ENCODE peak calls at places on chromosomes 1 and 21, in six cellular contexts. V, M, O, Y, Z and U are unnamed samples.

GRCh38 chr1:49541096-49541752 is 482.5 kb downstream of the AGBL4 start:
- DNase-seq in V (no peak), M (no peak), O (no peak), Y (no peak), Z (no peak), U (no peak)

GRCh38 chr1:52296345-52296744 is 69.7 kb downstream of the CC2D1B start:
- DNase-seq in V (no peak), M (no peak), O (no peak), Y (peak), Z (peak), U (peak)

GRCh38 chr21:35840197-35840799 is 220.0 kb downstream of the SETD4 start:
- DNase-seq in V (peak), M (no peak), O (no peak), Y (peak), Z (peak), U (peak)

GRCh38 chr1:240114222-240114621 is 22.5 kb downstream of the FMN2 start:
- DNase-seq in V (no peak), M (no peak), O (no peak), Y (no peak), Z (no peak), U (no peak)

GRCh38 chr1:39707506-39707905 is 16.3 kb upstream of the HPCAL4 start:
- DNase-seq in V (no peak), M (no peak), O (no peak), Y (no peak), Z (no peak), U (no peak)

GRCh38 chr21:17784604-17785402 is 34.4 kb downstream of the C21orf91 start:
- DNase-seq in V (no peak), M (no peak), O (no peak), Y (no peak), Z (no peak), U (no peak)

GRCh38 chr1:91054780-91055481 is 33.1 kb upstream of the ZNF644 start:
- DNase-seq in V (no peak), M (no peak), O (no peak), Y (no peak), Z (no peak), U (no peak)

GRCh38 chr1:100545855-100546254 is 7.9 kb downstream of the GPR88 start:
- DNase-seq in V (no peak), M (no peak), O (no peak), Y (no peak), Z (no peak), U (no peak)

GRCh38 chr1:180898441-180899219 is 14.1 kb upstream of the KIAA1614 start:
- DNase-seq in V (no peak), M (no peak), O (no peak), Y (peak), Z (peak), U (no peak)

GRCh38 chr1:24955161-24955560 is 25.1 kb upstream of the RUNX3 start:
- DNase-seq in V (no peak), M (no peak), O (no peak), Y (no peak), Z (peak), U (peak)

GRCh38 chr1:47330212-47330611 is 3.4 kb upstream of the CMPK1 start:
- DNase-seq in V (no peak), M (no peak), O (no peak), Y (no peak), Z (no peak), U (no peak)

GRCh38 chr1:9291914-9292360 is 757 bp upstream of the SPSB1 start:
- DNase-seq in V (peak), M (peak), O (no peak), Y (no peak), Z (peak), U (peak)

GRCh38 chr1:62178372-62178771 is 16.3 kb upstream of the L1TD1 start:
- DNase-seq in V (no peak), M (no peak), O (no peak), Y (peak), Z (no peak), U (no peak)

GRCh38 chr1:35049116-35049515 is 17.4 kb upstream of the ZMYM6 start:
- DNase-seq in V (no peak), M (no peak), O (no peak), Y (no peak), Z (no peak), U (peak)

GRCh38 chr1:222880586-222880985 is 65.7 kb downstream of the DISP1 start:
- DNase-seq in V (no peak), M (no peak), O (no peak), Y (no peak), Z (peak), U (peak)

GRCh38 chr21:33058468-33059318 is 11.2 kb upstream of the OLIG1 start:
- DNase-seq in V (peak), M (peak), O (no peak), Y (no peak), Z (no peak), U (no peak)

GRCh38 chr1:41662061-41662655 is 177.7 kb upstream of the EDN2 start:
- DNase-seq in V (peak), M (peak), O (no peak), Y (peak), Z (peak), U (peak)

GRCh38 chr1:240366636-240367035 is 245.3 kb downstream of the GREM2 start:
- DNase-seq in V (no peak), M (no peak), O (no peak), Y (no peak), Z (no peak), U (no peak)

GRCh38 chr1:156703741-156704140 is 1.6 kb downstream of the CRABP2 start:
- DNase-seq in V (no peak), M (no peak), O (no peak), Y (no peak), Z (no peak), U (no peak)

GRCh38 chr1:228079013-228079412 is 3.5 kb upstream of the ARF1 start:
- DNase-seq in V (no peak), M (no peak), O (no peak), Y (no peak), Z (no peak), U (no peak)

GRCh38 chr1:233328661-233329498 is 1.4 kb downstream of the MAP3K21 start:
- DNase-seq in V (peak), M (no peak), O (no peak), Y (peak), Z (no peak), U (no peak)

GRCh38 chr1:1875932-1876331 is 15.0 kb downstream of the GNB1 start:
- DNase-seq in V (no peak), M (no peak), O (no peak), Y (no peak), Z (no peak), U (no peak)

GRCh38 chr21:41561701-41562100 is 53.7 kb upstream of the TMPRSS2 start:
- DNase-seq in V (no peak), M (no peak), O (no peak), Y (no peak), Z (no peak), U (no peak)

GRCh38 chr1:165686121-165686970 is 12.0 kb downstream of the ALDH9A1 start:
- DNase-seq in V (no peak), M (no peak), O (no peak), Y (no peak), Z (no peak), U (no peak)
- TF ChIP-seq CTCF in V (no peak), M (peak), O (no peak), Y (peak), Z (no peak), U (no peak)

GRCh38 chr1:88791192-88791591 is 100.2 kb downstream of the GTF2B start:
- DNase-seq in V (no peak), M (no peak), O (no peak), Y (no peak), Z (peak), U (peak)
- H3K4me3 ChIP-seq in V (no peak), M (no peak), O (no peak), Y (no peak), Z (no peak), U (no peak)

GRCh38 chr1:50955116-50955515 is 5.0 kb downstream of the FAF1 start:
- DNase-seq in V (no peak), M (no peak), O (no peak), Y (no peak), Z (no peak), U (no peak)

GRCh38 chr1:50959303-50959912 is 659 bp downstream of the FAF1 start:
- DNase-seq in V (peak), M (no peak), O (no peak), Y (no peak), Z (peak), U (peak)

GRCh38 chr1:50964863-50965262 is 4.8 kb upstream of the FAF1 start:
- DNase-seq in V (no peak), M (no peak), O (no peak), Y (no peak), Z (no peak), U (no peak)

GRCh38 chr1:50959913-50960844 is at the start of gene FAF1:
- DNase-seq in V (peak), M (peak), O (peak), Y (peak), Z (peak), U (peak)
- TF ChIP-seq CTCF in V (peak), M (peak), O (no peak), Y (no peak), Z (peak), U (peak)

GRCh38 chr1:160579216-160579701 is at the start of gene CD84:
- DNase-seq in V (no peak), M (no peak), O (no peak), Y (no peak), Z (no peak), U (no peak)
- H3K4me3 ChIP-seq in V (peak), M (peak), O (peak), Y (no peak), Z (no peak), U (no peak)